ENCODE peak calls at places on chromosome 22, in ten cellular contexts. G is testis, A is fibroblast of mammary gland, S is A549, J is GM06990, B is uterus, R is dorsolateral prefrontal cortex, T is A673, L is sigmoid colon, Z is pancreas. I is an unnamed sample.
A peak's percentile ranks its signal among the peaks of the same experiment; 100 is the strongest.

GRCh38 chr22:22721681-22722309 is 77.4 kb downstream of the GGTLC2 start:
- DNase-seq in T (no peak), L (no peak), S (no peak), J (no peak), Z (no peak), B (no peak), G (no peak), R (no peak), A (peak; percentile 96), I (peak; percentile 21)

GRCh38 chr22:48739348-48740085 is 1088.2 kb downstream of the BRD1 start:
- DNase-seq in J (no peak), T (no peak), A (no peak), Z (no peak), R (no peak), B (no peak), L (no peak), S (no peak), G (no peak), I (no peak)

GRCh38 chr22:49677495-49677889 is 150.2 kb downstream of the BRD1 start:
- DNase-seq in J (no peak), B (peak; percentile 6), G (no peak), S (no peak), Z (no peak), L (peak; percentile 38), R (no peak), A (no peak), T (no peak), I (no peak)

GRCh38 chr22:47110817-47111443 is 348.5 kb downstream of the TBC1D22A start:
- DNase-seq in R (no peak), Z (no peak), A (peak; percentile 40), T (no peak), G (peak; percentile 54), B (peak; percentile 81), J (no peak), S (no peak), L (no peak), I (no peak)

GRCh38 chr22:48445113-48445827 is 1382.4 kb downstream of the BRD1 start:
- DNase-seq in J (no peak), A (no peak), B (no peak), R (no peak), S (peak; percentile 9), T (peak; percentile 32), G (no peak), Z (peak; percentile 35), L (no peak), I (no peak)

GRCh38 chr22:35446365-35446764 is 46.4 kb downstream of the MCM5 start:
- DNase-seq in A (peak; percentile 95), Z (no peak), R (no peak), J (no peak), B (peak; percentile 89), L (peak; percentile 91), G (no peak), T (no peak), S (no peak), I (peak; percentile 92)

GRCh38 chr22:43343262-43343988 is at the start of gene SCUBE1:
- DNase-seq in L (no peak), G (peak; percentile 85), S (peak; percentile 17), B (no peak), T (peak; percentile 73), R (no peak), Z (peak; percentile 87), A (peak; percentile 7), J (no peak), I (no peak)

GRCh38 chr22:49946612-49947295 is 13.8 kb upstream of the PIM3 start:
- DNase-seq in R (no peak), S (no peak), L (no peak), Z (no peak), J (no peak), A (no peak), T (peak; percentile 62), G (no peak), B (no peak), I (no peak)

GRCh38 chr22:19759459-19759993 is 1.1 kb upstream of the TBX1 start:
- DNase-seq in L (no peak), R (no peak), S (no peak), T (peak; percentile 38), J (no peak), G (no peak), A (no peak), Z (no peak), B (no peak), I (no peak)

GRCh38 chr22:43263645-43264514 is 76.9 kb upstream of the TTLL12 start:
- DNase-seq in T (peak; percentile 69), S (no peak), R (no peak), L (no peak), Z (peak; percentile 66), A (peak; percentile 55), G (peak; percentile 50), B (peak; percentile 48), J (peak; percentile 69), I (peak; percentile 91)

GRCh38 chr22:38176170-38176741 is 5.4 kb downstream of the PLA2G6 start:
- DNase-seq in T (no peak), S (no peak), Z (peak; percentile 60), L (peak; percentile 91), J (peak; percentile 74), A (peak; percentile 86), G (peak; percentile 87), R (no peak), B (peak; percentile 77), I (peak; percentile 91)

GRCh38 chr22:49015459-49015858 is 812.2 kb downstream of the BRD1 start:
- DNase-seq in R (no peak), L (peak; percentile 46), S (no peak), A (no peak), B (no peak), T (no peak), Z (no peak), J (no peak), G (peak; percentile 21), I (no peak)

GRCh38 chr22:25085156-25085555 is 114.5 kb upstream of the CRYBB3 start:
- DNase-seq in Z (no peak), T (no peak), L (no peak), A (no peak), R (no peak), B (no peak), S (no peak), G (no peak), J (no peak), I (no peak)
- TF ChIP-seq CTCF in Z (no peak), T (no peak), L (no peak), A (no peak), R (no peak), B (no peak), S (no peak), G (no peak), J (no peak), I (no peak)

GRCh38 chr22:33896801-33897620 is 23.3 kb downstream of the LARGE1 start:
- DNase-seq in B (no peak), A (peak; percentile 31), R (no peak), G (no peak), S (no peak), L (no peak), T (no peak), J (peak; percentile 55), Z (no peak), I (no peak)
- H3K4me3 ChIP-seq in B (no peak overlapping the region), A (no peak overlapping the region), R (no peak overlapping the region), G (no peak overlapping the region), S (no peak overlapping the region), L (no peak overlapping the region), T (no peak overlapping the region), J (peak overlapping the region; percentile 24), Z (no peak overlapping the region), I (no peak overlapping the region)

DNA sequence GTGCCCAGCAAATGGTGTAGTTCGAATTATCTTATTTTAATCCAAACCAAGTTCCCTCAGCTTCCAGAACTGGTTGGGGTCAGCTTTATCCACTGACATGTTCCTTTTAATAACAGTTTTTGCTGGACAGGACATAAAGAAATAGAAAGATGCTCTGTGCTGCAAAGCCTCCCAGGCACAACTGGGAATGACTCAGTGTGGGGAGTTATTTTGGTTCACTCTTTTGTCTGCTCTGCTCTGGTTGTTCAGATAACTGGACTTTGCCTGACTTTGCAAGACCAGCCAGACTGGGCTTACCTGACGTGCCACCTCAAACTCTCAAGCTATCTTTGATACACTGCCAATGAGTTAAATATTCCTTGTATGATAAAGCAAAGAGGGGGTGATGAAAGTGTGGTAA is 25.6 kb downstream of the SEZ6L start:
- DNase-seq in A (no peak), L (no peak), B (no peak), S (no peak), J (no peak), T (no peak), G (no peak), R (no peak), Z (no peak), I (no peak)
- TF ChIP-seq CTCF in A (no peak), L (no peak), B (no peak), S (no peak), J (no peak), T (no peak), G (no peak), R (no peak), Z (no peak), I (no peak)

GRCh38 chr22:20979243-20979809 is 2.8 kb upstream of the LZTR1 start:
- DNase-seq in A (peak; percentile 82), T (peak; percentile 73), G (peak; percentile 69), Z (peak; percentile 71), S (no peak), R (no peak), J (peak; percentile 78), L (peak; percentile 92), B (peak; percentile 63), I (peak; percentile 62)
- H3K4me3 ChIP-seq in A (peak overlapping the region; percentile 26), T (no peak overlapping the region), G (peak overlapping the region; percentile 1), Z (no peak overlapping the region), S (no peak overlapping the region), R (peak overlapping the region; percentile 42), J (no peak overlapping the region), L (peak overlapping the region; percentile 22), B (no peak overlapping the region), I (peak overlapping the region; percentile 24)

DNA sequence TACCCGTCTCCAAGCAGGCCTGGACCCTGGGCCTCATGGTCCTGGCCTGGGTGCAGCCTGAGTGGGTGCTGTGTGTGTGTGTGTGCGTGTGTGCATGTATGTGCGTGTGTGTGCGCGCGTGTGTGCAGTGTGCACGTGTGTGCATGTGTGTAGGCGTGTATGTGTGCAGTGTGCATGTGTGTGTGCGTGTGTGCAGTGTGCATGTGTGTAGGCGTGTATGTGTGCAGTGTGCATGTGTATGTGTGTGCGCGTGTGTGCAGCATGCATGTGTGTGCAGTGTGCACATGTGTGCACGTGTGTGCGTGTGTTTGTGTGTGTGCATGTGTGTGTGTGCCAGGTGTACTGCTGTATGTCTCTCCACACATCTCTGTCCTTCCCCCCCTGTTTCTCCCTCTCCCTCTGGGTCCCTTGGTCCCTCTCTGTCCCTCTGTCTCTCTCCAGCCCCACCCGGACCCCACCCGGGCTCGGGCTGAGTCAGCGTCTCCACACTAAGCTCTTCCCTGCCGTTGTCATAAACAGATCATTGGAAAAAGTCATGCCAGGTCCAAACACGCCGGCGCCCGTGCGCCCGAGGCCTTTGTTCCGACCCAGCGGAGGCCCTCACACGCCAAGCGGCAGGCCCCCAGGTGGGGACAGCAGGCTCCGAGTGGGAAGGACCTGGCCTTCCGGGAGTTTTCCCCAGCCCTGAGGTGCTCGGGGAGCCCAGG is 34.0 kb downstream of the WNT7B start:
- DNase-seq in Z (no peak), A (no peak), R (no peak), B (no peak), L (no peak), J (no peak), G (no peak), T (no peak), S (no peak), I (no peak)
- TF ChIP-seq CTCF in Z (no peak), A (no peak), R (no peak), B (no peak), L (no peak), J (no peak), G (no peak), T (no peak), S (no peak), I (no peak)

I was measured in retinal pigment epithelial cell.